ENCODE peak calls at places on chromosomes 6 and 20, in eight cellular contexts. Y, R, E, P, U, L, F and A are unnamed samples.

GRCh38 chr6:147506704-147507114 is 1.8 kb upstream of the SAMD5 start:
- DNase-seq in U (peak), L (no peak), R (no peak), P (peak), Y (peak), F (no peak), E (no peak), A (peak)

GRCh38 chr6:96927660-96928059 is 3.1 kb downstream of the KLHL32 start:
- DNase-seq in U (no peak), L (no peak), P (no peak), Y (no peak), R (no peak), F (no peak), E (no peak), A (no peak)

GRCh38 chr20:34675993-34676641 is 775 bp downstream of the PIGU start:
- DNase-seq in P (no peak), E (no peak), R (no peak), F (no peak), U (no peak), L (no peak), Y (no peak), A (no peak)

GRCh38 chr6:129209355-129209754 is 326.4 kb downstream of the LAMA2 start:
- DNase-seq in Y (no peak), L (no peak), F (no peak), U (no peak), E (no peak), P (no peak), R (no peak), A (peak)

GRCh38 chr6:55642366-55642765 is 63.4 kb upstream of the HMGCLL1 start:
- DNase-seq in L (no peak), E (no peak), P (no peak), R (no peak), F (no peak), Y (no peak), U (no peak), A (no peak)

GRCh38 chr6:134308800-134309199 is 9.1 kb downstream of the SGK1 start:
- DNase-seq in U (no peak), Y (no peak), R (no peak), F (no peak), P (no peak), L (no peak), E (no peak), A (no peak)

GRCh38 chr20:64222851-64223525 is 32.6 kb upstream of the PCMTD2 start:
- DNase-seq in P (no peak), R (no peak), L (no peak), F (no peak), U (no peak), E (no peak), Y (no peak), A (no peak)

GRCh38 chr6:139533573-139534471 is 159.4 kb upstream of the CITED2 start:
- DNase-seq in E (no peak), L (no peak), Y (peak), U (no peak), F (peak), R (no peak), P (no peak), A (peak)

GRCh38 chr6:169342655-169343054 is 89.0 kb upstream of the THBS2 start:
- DNase-seq in F (no peak), L (no peak), E (no peak), Y (no peak), P (no peak), R (no peak), U (no peak), A (no peak)

GRCh38 chr6:80287607-80288006 is 181.1 kb downstream of the BCKDHB start:
- DNase-seq in F (no peak), P (no peak), Y (no peak), L (no peak), E (no peak), U (no peak), R (no peak), A (no peak)

GRCh38 chr20:52481443-52481842 is 289.9 kb upstream of the ZFP64 start:
- DNase-seq in E (no peak), P (no peak), U (no peak), F (no peak), L (no peak), R (no peak), Y (no peak), A (peak)

GRCh38 chr6:128696651-128697391 is 176.4 kb upstream of the PTPRK start:
- DNase-seq in P (no peak), E (no peak), U (no peak), F (no peak), Y (no peak), R (no peak), L (no peak), A (peak)

GRCh38 chr20:17530716-17531536 is at the start of gene BFSP1:
- DNase-seq in P (peak), Y (peak), F (peak), E (no peak), R (peak), L (no peak), U (peak), A (peak)

GRCh38 chr6:4320860-4321259 is 185.5 kb upstream of the ECI2 start:
- DNase-seq in U (no peak), R (peak), Y (no peak), L (no peak), E (no peak), F (no peak), P (no peak), A (peak)

GRCh38 chr6:19988555-19988954 is 151.4 kb downstream of the ID4 start:
- DNase-seq in U (no peak), R (no peak), P (no peak), F (no peak), Y (no peak), L (no peak), E (no peak), A (peak)

GRCh38 chr6:148846778-148847761 is 100.2 kb downstream of the UST start:
- DNase-seq in U (no peak), P (no peak), L (no peak), Y (no peak), F (no peak), R (no peak), E (no peak), A (peak)

GRCh38 chr6:2630891-2631458 is 119.7 kb downstream of the MYLK4 start:
- DNase-seq in U (no peak), L (no peak), F (no peak), E (no peak), Y (no peak), R (no peak), P (no peak), A (no peak)